ENCODE peak calls at places on chromosomes 4 and X, in five cellular contexts. R is choroid plexus epithelial cell, D is Calu3, A is transverse colon, E is glutamatergic neuron. Z is an unnamed sample.
A peak's percentile ranks its signal among the peaks of the same experiment; 100 is the strongest.

GRCh38 chr4:55736605-55737183 is 82.9 kb upstream of the EXOC1L start:
- DNase-seq in R (peak; percentile 36), A (no peak), D (no peak), E (no peak), Z (peak; percentile 27)

GRCh38 chr4:6840062-6840976 is 57.8 kb downstream of the KIAA0232 start:
- DNase-seq in A (no peak), R (peak; percentile 64), E (no peak), D (no peak), Z (no peak)

GRCh38 chr4:69601065-69601464 is 38.4 kb downstream of the UGT2A2 start:
- DNase-seq in E (no peak), A (no peak), D (no peak), R (no peak), Z (no peak)

GRCh38 chrX:27600686-27601085 is 10.5 kb downstream of the DCAF8L2 start:
- DNase-seq in D (peak; percentile 33), E (no peak), R (no peak), A (no peak), Z (peak; percentile 34)

GRCh38 chr4:125911481-125911880 is 596.7 kb downstream of the FAT4 start:
- DNase-seq in E (no peak), R (no peak), A (no peak), D (no peak), Z (no peak)

GRCh38 chr4:7193040-7193958 is 961 bp downstream of the SORCS2 start:
- DNase-seq in D (no peak), R (no peak), A (no peak), E (peak; percentile 46), Z (no peak)

GRCh38 chr4:47386592-47387235 is 76.8 kb downstream of the COMMD8 start:
- DNase-seq in D (no peak), R (no peak), E (no peak), A (no peak), Z (no peak)

GRCh38 chr4:86549163-86549788 is 44.8 kb upstream of the PTPN13 start:
- DNase-seq in R (peak; percentile 12), D (no peak), E (no peak), A (no peak), Z (no peak)

GRCh38 chr4:77605210-77605902 is at the start of gene CXCL13:
- DNase-seq in R (no peak), E (no peak), A (no peak), D (no peak), Z (no peak)

GRCh38 chr4:55398461-55398860 is 2.7 kb downstream of the TMEM165 start:
- DNase-seq in A (no peak), E (no peak), D (no peak), R (peak; percentile 48), Z (peak; percentile 49)

GRCh38 chr4:18042754-18043153 is 21.2 kb upstream of the LCORL start:
- DNase-seq in A (no peak), D (no peak), E (no peak), R (no peak), Z (peak; percentile 20)

GRCh38 chr4:5783486-5783885 is 72.5 kb downstream of the EVC start:
- DNase-seq in D (no peak), R (no peak), E (no peak), A (no peak), Z (no peak)

GRCh38 chrX:45850197-45850774 is 649.6 kb upstream of the DIPK2B start:
- DNase-seq in E (no peak), D (peak; percentile 31), R (peak; percentile 23), A (no peak), Z (peak; percentile 46)

GRCh38 chrX:16851421-16851820 is 18.7 kb downstream of the RBBP7 start:
- DNase-seq in A (no peak), D (no peak), E (no peak), R (peak; percentile 72), Z (no peak)
- TF ChIP-seq CTCF in A (no peak), D (no peak), E (no peak), R (no peak), Z (no peak)

DNA sequence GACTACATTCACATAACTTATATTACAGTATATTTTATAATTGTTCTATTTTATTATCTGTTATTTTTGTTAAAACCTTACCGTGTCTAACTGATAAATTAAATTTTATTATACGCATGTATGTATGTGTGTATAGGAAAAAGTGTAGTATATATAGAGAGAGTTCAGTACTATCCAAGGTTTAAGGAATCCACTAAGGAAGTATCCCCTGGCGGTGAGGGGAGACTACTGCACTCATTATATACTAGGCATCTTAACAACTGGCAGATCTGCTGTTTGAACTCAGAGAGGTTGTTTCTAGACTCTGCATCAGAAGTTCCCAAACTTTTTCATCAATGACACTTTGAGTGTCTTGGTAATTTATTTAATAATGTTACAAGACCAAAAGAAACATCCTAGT is 70.9 kb downstream of the NDST4 start:
- DNase-seq in R (no peak), E (no peak), A (no peak), D (no peak), Z (peak; percentile 17)
- TF ChIP-seq CTCF in R (peak; percentile 41), E (peak; percentile 78), A (no peak), D (no peak), Z (no peak)

DNA sequence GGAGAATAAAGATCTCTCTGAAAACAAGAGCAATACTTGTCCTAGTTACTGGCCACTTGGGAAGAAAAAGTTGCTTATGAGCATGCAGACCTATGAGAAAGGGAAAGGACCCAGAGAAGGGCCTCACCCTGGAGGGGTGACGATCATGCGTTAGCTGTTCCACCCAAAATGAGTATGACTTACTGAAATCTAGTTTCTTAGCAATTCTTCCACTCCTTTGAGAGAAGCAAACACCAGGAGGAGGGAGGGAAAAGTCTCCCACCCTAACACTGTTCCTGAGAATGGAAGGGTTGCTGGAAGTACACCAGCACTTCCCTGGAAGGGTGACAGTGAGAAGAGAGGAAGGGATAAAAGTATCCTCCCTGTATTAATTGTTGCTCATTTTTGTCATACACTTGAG is 107.9 kb downstream of the ADGRL3 start:
- DNase-seq in R (no peak), E (no peak), A (no peak), D (no peak), Z (no peak)
- TF ChIP-seq CTCF in R (no peak), E (no peak), A (no peak), D (no peak), Z (no peak)

DNA sequence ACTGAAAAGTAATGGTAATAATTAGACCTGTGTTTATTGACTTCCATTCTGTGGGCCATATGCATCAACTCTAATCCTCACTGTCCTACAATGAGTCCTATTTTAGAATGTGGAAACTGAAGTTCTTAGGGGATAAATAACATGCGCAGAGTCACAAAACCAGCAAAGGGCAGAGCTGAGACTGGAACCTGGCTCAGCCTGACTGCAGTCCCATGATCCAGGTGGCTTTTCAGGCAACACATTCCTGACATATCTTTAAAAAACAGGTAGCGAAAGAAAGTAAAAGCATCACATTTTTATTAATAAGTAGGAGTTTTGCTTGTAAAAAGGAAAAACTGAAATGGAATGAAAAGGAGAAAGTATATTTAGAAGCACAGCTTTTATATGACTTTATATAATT is 34.7 kb upstream of the PRSS48 start:
- DNase-seq in A (no peak), D (no peak), E (no peak), R (no peak), Z (no peak)
- TF ChIP-seq CTCF in A (no peak), D (no peak), E (no peak), R (no peak), Z (no peak)

GRCh38 chrX:40074080-40074958 is 23.4 kb downstream of the BCOR start:
- DNase-seq in R (no peak), E (no peak), A (no peak), D (no peak), Z (no peak)
- TF ChIP-seq CTCF in R (no peak), E (no peak), A (no peak), D (no peak), Z (no peak)

DNA sequence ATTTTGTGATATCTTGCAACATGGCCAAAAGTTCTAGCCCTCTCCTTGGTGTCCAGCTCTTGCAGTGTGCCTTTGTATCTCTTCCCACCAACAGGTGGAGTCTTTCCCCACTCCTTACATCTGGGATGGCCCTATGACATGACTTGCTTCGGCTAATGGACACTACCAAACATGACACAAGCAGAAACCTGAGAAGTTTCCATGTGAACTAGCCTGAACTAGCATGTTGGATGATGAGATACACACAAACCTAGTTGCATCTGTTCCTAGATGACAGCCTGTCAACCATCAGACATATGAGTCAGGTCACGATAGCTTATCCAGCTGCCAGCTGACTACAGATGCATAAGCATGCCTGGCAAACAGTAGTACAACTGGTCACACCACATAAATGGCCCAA is 207.5 kb upstream of the FTHL17 start:
- DNase-seq in D (peak; percentile 8), E (no peak), A (no peak), R (peak; percentile 57), Z (peak; percentile 55)
- TF ChIP-seq CTCF in D (no peak), E (no peak), A (no peak), R (peak; percentile 59), Z (peak; percentile 34)

GRCh38 chr4:152419809-152420208 is 116.1 kb downstream of the FBXW7 start:
- DNase-seq in A (no peak), D (no peak), E (no peak), R (no peak), Z (no peak)

GRCh38 chr4:152421576-152421975 is 114.3 kb downstream of the FBXW7 start:
- DNase-seq in D (no peak), E (no peak), A (no peak), R (no peak), Z (no peak)

GRCh38 chr4:152417648-152418047 is 118.2 kb downstream of the FBXW7 start:
- DNase-seq in R (no peak), E (no peak), D (no peak), A (no peak), Z (no peak)

GRCh38 chr4:152415980-152416379 is 119.9 kb downstream of the FBXW7 start:
- DNase-seq in D (no peak), E (no peak), R (peak; percentile 71), A (no peak), Z (peak; percentile 5)
- TF ChIP-seq CTCF in D (no peak), E (no peak), R (no peak), A (no peak), Z (no peak)

GRCh38 chrX:2819345-2820130 is 9.2 kb upstream of the GYG2 start:
- DNase-seq in A (no peak), D (peak; percentile 20), E (no peak), R (peak; percentile 52), Z (peak; percentile 52)
- TF ChIP-seq CTCF in A (peak; percentile 19), D (no peak), E (no peak), R (peak; percentile 53), Z (peak; percentile 53)

Z was measured in MCF 10A.